ENCODE peak calls at places on chromosomes 5 and 9, in six cellular contexts. V is dorsolateral prefrontal cortex; U is cerebellum; P is CD4-positive, alpha-beta T cell; F is iPS DF 19.7; Q is GM10248. T is an unnamed sample.

GRCh38 chr5:55278778-55279177 is 28.7 kb downstream of the DHX29 start:
- DNase-seq in V (no peak), U (no peak), P (no peak), F (no peak), Q (no peak), T (no peak)

GRCh38 chr9:37406603-37407401 is 15.7 kb upstream of the GRHPR start:
- DNase-seq in V (no peak), U (no peak), P (no peak), F (no peak), Q (no peak), T (no peak)

GRCh38 chr9:65403721-65404120 is 118.7 kb upstream of the FOXD4L5 start:
- DNase-seq in V (no peak), U (no peak), P (no peak), F (no peak), Q (no peak), T (no peak)

GRCh38 chr9:119544492-119544891 is 175.3 kb upstream of the BRINP1 start:
- DNase-seq in V (no peak), U (no peak), P (no peak), F (no peak), Q (no peak), T (no peak)

GRCh38 chr5:93636850-93637249 is 53.8 kb downstream of the NR2F1 start:
- DNase-seq in V (no peak), U (no peak), P (no peak), F (no peak), Q (no peak), T (no peak)

GRCh38 chr9:94995294-94995693 is 268.8 kb downstream of the AOPEP start:
- DNase-seq in V (no peak), U (no peak), P (no peak), F (no peak), Q (no peak), T (no peak)

GRCh38 chr9:129033216-129033615 is 3.2 kb upstream of the MIGA2 start:
- DNase-seq in V (no peak), U (no peak), P (no peak), F (no peak), Q (no peak), T (no peak)

GRCh38 chr5:135891804-135892203 is 3.8 kb downstream of the IL9 start:
- DNase-seq in V (no peak), U (no peak), P (no peak), F (peak; percentile 56), Q (no peak), T (no peak)

GRCh38 chr9:4160284-4160683 is 139.6 kb downstream of the GLIS3 start:
- DNase-seq in V (no peak), U (no peak), P (no peak), F (no peak), Q (no peak), T (no peak)

GRCh38 chr5:178238711-178239592 is 6.3 kb upstream of the PHYKPL start:
- DNase-seq in V (no peak), U (no peak), P (no peak), F (no peak), Q (no peak), T (no peak)

GRCh38 chr5:131280417-131280816 is 16.6 kb downstream of the CDC42SE2 start:
- DNase-seq in V (no peak), U (no peak), P (no peak), F (no peak), Q (no peak), T (no peak)

GRCh38 chr9:129467004-129467588 is 153.8 kb downstream of the C9orf50 start:
- DNase-seq in V (no peak), U (no peak), P (no peak), F (no peak), Q (no peak), T (no peak)

GRCh38 chr5:179974946-179975712 is 67.4 kb upstream of the TBC1D9B start:
- DNase-seq in V (peak; percentile 43), U (peak; percentile 34), P (peak; percentile 18), F (peak; percentile 20), Q (peak; percentile 56), T (no peak)

GRCh38 chr5:39399135-39400036 is 25.4 kb downstream of the DAB2 start:
- DNase-seq in V (no peak), U (no peak), P (no peak), F (no peak), Q (no peak), T (no peak)

GRCh38 chr5:83035373-83036170 is 41.6 kb downstream of the TMEM167A start:
- DNase-seq in V (peak; percentile 69), U (peak; percentile 61), P (no peak), F (no peak), Q (no peak), T (peak; percentile 91)

GRCh38 chr5:35881758-35882157 is 25.1 kb downstream of the IL7R start:
- DNase-seq in V (no peak), U (no peak), P (no peak), F (no peak), Q (no peak), T (no peak)

GRCh38 chr9:8856686-8857329 is 1057.2 kb upstream of the DMAC1 start:
- DNase-seq in V (no peak), U (no peak), P (no peak), F (no peak), Q (no peak), T (no peak)

GRCh38 chr9:129323376-129323998 is 145.4 kb upstream of the IER5L start:
- DNase-seq in V (no peak), U (no peak), P (no peak), F (no peak), Q (no peak), T (no peak)

GRCh38 chr9:109453210-109453842 is 44.8 kb downstream of the PTPN3 start:
- DNase-seq in V (no peak), U (no peak), P (no peak), F (no peak), Q (no peak), T (no peak)

GRCh38 chr9:25177858-25178257 is 500.4 kb downstream of the TUSC1 start:
- DNase-seq in V (no peak), U (no peak), P (no peak), F (no peak), Q (no peak), T (no peak)

GRCh38 chr9:16501726-16502125 is 368.7 kb downstream of the BNC2 start:
- DNase-seq in V (no peak), U (no peak), P (no peak), F (no peak), Q (no peak), T (no peak)

GRCh38 chr5:176174345-176175025 is 63.7 kb upstream of the SIMC1 start:
- DNase-seq in V (no peak), U (no peak), P (no peak), F (no peak), Q (no peak), T (no peak)

GRCh38 chr9:4079346-4079745 is 220.5 kb downstream of the GLIS3 start:
- DNase-seq in V (no peak), U (no peak), P (no peak), F (no peak), Q (no peak), T (no peak)

GRCh38 chr9:13397661-13398060 is 118.2 kb upstream of the MPDZ start:
- DNase-seq in V (no peak), U (no peak), P (no peak), F (no peak), Q (no peak), T (no peak)

GRCh38 chr9:91960367-91960766 is 10.3 kb upstream of the ROR2 start:
- DNase-seq in V (no peak), U (no peak), P (no peak), F (no peak), Q (no peak), T (no peak)

GRCh38 chr5:94485017-94485517 is 133.3 kb downstream of the KIAA0825 start:
- DNase-seq in V (no peak), U (no peak), P (no peak), F (no peak), Q (no peak), T (no peak)

GRCh38 chr5:124949862-124950261 is 203.4 kb upstream of the ZNF608 start:
- DNase-seq in V (no peak), U (no peak), P (no peak), F (no peak), Q (no peak), T (no peak)

T was measured in nucleus accumbens.